ENCODE peak calls at places on chromosomes 1 and 21, in four cellular contexts. B is stomach, K is PC-9, A is SK-N-SH. G is an unnamed sample.

GRCh38 chr1:22055463-22055862 is 3.0 kb downstream of the CDC42 start:
- DNase-seq in B (no peak), K (no peak), A (no peak), G (no peak)

GRCh38 chr1:201432814-201433213 is 11.3 kb upstream of the TNNI1 start:
- DNase-seq in B (no peak), K (no peak), A (no peak), G (no peak)

GRCh38 chr21:40707271-40707670 is 139.7 kb downstream of the DSCAM start:
- DNase-seq in B (no peak), K (no peak), A (no peak), G (no peak)

GRCh38 chr1:26336477-26337205 is 17.3 kb downstream of the CRYBG2 start:
- DNase-seq in B (peak; percentile 97), K (peak; percentile 42), A (peak; percentile 91), G (peak; percentile 95)

GRCh38 chr1:6979003-6979577 is 193.8 kb downstream of the CAMTA1 start:
- DNase-seq in B (no peak), K (no peak), A (no peak), G (peak; percentile 22)

GRCh38 chr1:217889401-217889800 is 258.3 kb downstream of the SPATA17 start:
- DNase-seq in B (no peak), K (no peak), A (no peak), G (no peak)

GRCh38 chr1:28606771-28607170 is 14.7 kb downstream of the RAB42 start:
- DNase-seq in B (no peak), K (no peak), A (no peak), G (no peak)

GRCh38 chr1:64856564-64856963 is 109.8 kb downstream of the JAK1 start:
- DNase-seq in B (no peak), K (no peak), A (no peak), G (peak; percentile 83)

GRCh38 chr1:36096500-36097412 is 8.1 kb downstream of the ADPRS start:
- DNase-seq in B (no peak), K (no peak), A (peak; percentile 67), G (no peak)

GRCh38 chr1:221575605-221576004 is 166.3 kb downstream of the DUSP10 start:
- DNase-seq in B (no peak), K (no peak), A (no peak), G (no peak)

GRCh38 chr1:14980801-14981200 is 172.7 kb upstream of the TMEM51 start:
- DNase-seq in B (no peak), K (no peak), A (no peak), G (no peak)

GRCh38 chr21:38956791-38957571 is 151.3 kb downstream of the ETS2 start:
- DNase-seq in B (peak; percentile 61), K (no peak), A (no peak), G (no peak)

GRCh38 chr1:10768552-10768951 is 27.9 kb downstream of the CASZ1 start:
- DNase-seq in B (no peak), K (no peak), A (no peak), G (no peak)

GRCh38 chr1:115837762-115838421 is 3.0 kb downstream of the NHLH2 start:
- DNase-seq in B (no peak), K (no peak), A (no peak), G (peak; percentile 66)

GRCh38 chr1:116377564-116378529 is 4.8 kb downstream of the ATP1A1 start:
- DNase-seq in B (no peak), K (peak; percentile 97), A (peak; percentile 38), G (no peak)

GRCh38 chr1:3049905-3050304 is 19.1 kb upstream of the PRDM16 start:
- DNase-seq in B (no peak), K (no peak), A (no peak), G (no peak)

GRCh38 chr21:27192286-27192685 is 225.4 kb upstream of the ADAMTS5 start:
- DNase-seq in B (no peak), K (no peak), A (no peak), G (no peak)

GRCh38 chr1:43275826-43276620 is 6.2 kb downstream of the TMEM125 start:
- DNase-seq in B (no peak), K (no peak), A (no peak), G (peak; percentile 52)

GRCh38 chr1:18923721-18924610 is 21.6 kb upstream of the ALDH4A1 start:
- DNase-seq in B (no peak), K (no peak), A (peak; percentile 90), G (no peak)

GRCh38 chr1:17909634-17910033 is 154.5 kb downstream of the ACTL8 start:
- DNase-seq in B (no peak), K (no peak), A (no peak), G (peak; percentile 46)

GRCh38 chr21:36743446-36743845 is 44.5 kb downstream of the SIM2 start:
- DNase-seq in B (no peak), K (no peak), A (no peak), G (no peak)

GRCh38 chr1:67642694-67643093 is 42.3 kb upstream of the GADD45A start:
- DNase-seq in B (no peak), K (no peak), A (no peak), G (no peak)

GRCh38 chr1:243713470-243714186 is 136.4 kb downstream of the AKT3 start:
- DNase-seq in B (no peak), K (no peak), A (peak; percentile 36), G (no peak)

GRCh38 chr1:43140010-43140409 is 32.1 kb downstream of the EBNA1BP2 start:
- DNase-seq in B (no peak), K (no peak), A (no peak), G (no peak)

GRCh38 chr1:34277150-34277549 is 100.4 kb downstream of the C1orf94 start:
- DNase-seq in B (no peak), K (no peak), A (no peak), G (no peak)

GRCh38 chr1:154400381-154400801 is 4.8 kb upstream of the IL6R start:
- DNase-seq in B (no peak), K (no peak), A (no peak), G (peak; percentile 2)

GRCh38 chr1:66733348-66734017 is 18.8 kb upstream of the DYNLT5 start:
- DNase-seq in B (no peak), K (no peak), A (no peak), G (no peak)

GRCh38 chr1:210817385-210818275 is 316.3 kb downstream of the KCNH1 start:
- DNase-seq in B (no peak), K (no peak), A (no peak), G (no peak)

GRCh38 chr1:208256091-208256490 is 11.9 kb upstream of the PLXNA2 start:
- DNase-seq in B (no peak), K (no peak), A (no peak), G (no peak)

GRCh38 chr21:25939396-25939761 is 204.6 kb downstream of the GABPA start:
- DNase-seq in B (no peak), K (no peak), A (no peak), G (no peak)
- H3K4me1 ChIP-seq in B (peaks cover 56% of the 10 kb centered on the region), K (peaks cover 8% of the 10 kb centered on the region), A (peaks cover 13% of the 10 kb centered on the region), G (peaks cover 6% of the 10 kb centered on the region)

GRCh38 chr1:24535021-24535424 is 20.9 kb upstream of the NCMAP start:
- DNase-seq in B (peak; percentile 31), K (no peak), A (no peak), G (no peak)
- H3K4me3 ChIP-seq in B (no peak overlapping the region), K (no peak overlapping the region), A (no peak overlapping the region), G (peak overlapping the region; percentile 11)

DNA sequence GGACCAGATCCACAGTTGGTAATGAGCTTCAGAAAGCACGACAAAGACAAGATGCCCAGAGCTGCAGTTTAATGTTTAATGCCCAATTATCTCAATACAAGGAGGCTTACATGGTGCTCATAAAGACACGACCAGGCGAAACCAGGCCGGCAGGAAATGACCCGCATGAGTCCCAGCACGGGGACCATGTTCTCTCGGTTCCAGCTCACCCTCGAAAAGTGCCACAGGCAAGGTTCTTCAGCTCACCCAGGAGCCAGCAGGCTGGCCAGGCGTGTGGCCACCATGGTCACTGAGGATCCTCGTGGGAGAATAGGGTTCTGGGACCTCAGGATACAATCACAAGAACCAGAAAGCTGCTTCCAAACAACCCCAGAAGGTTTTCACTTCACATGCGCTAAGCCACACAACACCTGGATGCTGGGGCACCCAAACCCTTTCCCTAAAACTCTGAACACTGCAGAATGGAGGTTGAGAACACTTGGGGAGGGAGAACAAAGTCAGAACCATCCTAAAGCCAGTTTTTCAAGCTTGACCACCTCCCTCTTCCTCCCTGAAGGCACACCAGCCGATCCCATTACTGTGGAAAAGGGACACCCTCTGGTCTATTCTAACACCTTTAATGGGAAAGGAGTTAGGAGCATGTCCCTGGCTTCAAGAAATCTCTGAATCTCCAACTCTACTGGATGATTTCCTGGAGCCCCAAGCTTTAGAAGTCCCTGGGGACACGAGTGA is 22.6 kb upstream of the ASAP3 start:
- DNase-seq in B (no peak), K (no peak), A (peak; percentile 33), G (no peak)
- H3K27ac ChIP-seq in B (no peak overlapping the region), K (no peak overlapping the region), A (no peak overlapping the region), G (no peak overlapping the region)

GRCh38 chr1:39157304-39157703 is 47.2 kb upstream of the MACF1 start:
- DNase-seq in B (no peak), K (no peak), A (no peak), G (no peak)
- H3K4me1 ChIP-seq in B (peaks cover 93% of the 10 kb centered on the region), K (peaks cover 76% of the 10 kb centered on the region), A (peaks cover 61% of the 10 kb centered on the region), G (peaks cover 60% of the 10 kb centered on the region)

DNA sequence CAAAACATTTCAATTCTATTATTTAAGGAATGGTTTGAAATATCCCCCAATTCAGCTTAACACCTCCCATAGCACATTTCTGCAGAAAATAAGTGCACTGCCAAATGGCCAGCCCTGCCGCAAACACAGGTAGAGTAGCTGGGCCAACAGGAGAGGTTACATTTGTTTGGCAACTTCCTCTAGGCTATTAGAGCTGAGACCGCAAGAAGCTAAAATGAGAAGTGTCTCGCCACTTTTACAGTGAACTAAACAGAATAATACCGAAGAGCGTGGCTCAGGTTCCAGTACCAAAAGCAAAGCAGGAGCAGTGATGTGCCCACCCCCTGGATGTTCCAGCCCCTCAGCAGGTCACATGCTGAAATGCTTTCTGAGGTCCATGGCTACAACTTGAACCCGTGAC is 154.5 kb upstream of the PKN2 start:
- DNase-seq in B (no peak), K (no peak), A (no peak), G (no peak)
- H3K4me3 ChIP-seq in B (no peak overlapping the region), K (no peak overlapping the region), A (no peak overlapping the region), G (no peak overlapping the region)

DNA sequence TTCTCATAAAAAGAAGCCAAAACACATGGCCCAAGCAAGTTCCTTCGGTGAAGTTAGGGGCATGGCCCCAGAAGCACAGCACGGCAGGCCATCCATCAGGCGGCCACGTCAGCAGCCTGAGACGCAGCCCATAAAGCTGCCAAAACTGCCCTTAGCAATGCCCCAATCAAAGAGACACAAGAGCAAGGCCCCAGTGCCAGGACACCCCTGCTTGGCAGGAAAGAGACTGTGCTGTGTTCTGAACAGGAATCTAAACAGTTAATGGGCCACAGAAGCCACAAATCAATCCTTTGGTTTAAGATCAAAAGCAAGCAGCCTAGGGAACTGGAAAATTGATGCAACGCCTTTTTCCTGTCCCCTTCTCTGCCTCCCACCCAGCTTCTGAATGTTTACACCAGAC is 497.0 kb upstream of the USP24 start:
- DNase-seq in B (no peak), K (no peak), A (no peak), G (no peak)
- H3K27ac ChIP-seq in B (no peak overlapping the region), K (no peak overlapping the region), A (no peak overlapping the region), G (no peak overlapping the region)

G was measured in upper lobe of right lung.